ENCODE peak calls at places on chromosomes 12 and 14, in seven cellular contexts. G, P, A, U, T, I and B are unnamed samples.

GRCh38 chr12:103928736-103929050 is 1.5 kb upstream of the HSP90B1 start:
- DNase-seq in P (peak), G (peak), T (no peak), U (no peak), I (no peak), A (no peak), B (no peak)

GRCh38 chr12:52561880-52562449 is 9.0 kb upstream of the KRT71 start:
- DNase-seq in T (no peak), G (no peak), I (no peak), P (no peak), U (no peak), A (no peak), B (no peak)

GRCh38 chr14:92933481-92933880 is 10.5 kb downstream of the CHGA start:
- DNase-seq in A (no peak), T (no peak), U (no peak), I (no peak), G (no peak), P (no peak), B (no peak)

GRCh38 chr12:113233967-113234366 is 12.7 kb downstream of the TPCN1 start:
- DNase-seq in U (no peak), P (no peak), I (no peak), T (no peak), G (no peak), A (peak), B (no peak)

GRCh38 chr12:75868501-75868900 is 163.1 kb downstream of the PHLDA1 start:
- DNase-seq in P (no peak), I (no peak), T (no peak), A (no peak), G (no peak), U (no peak), B (peak)

GRCh38 chr12:58804749-58805148 is 115.6 kb downstream of the LRIG3 start:
- DNase-seq in A (no peak), T (no peak), P (no peak), G (no peak), I (no peak), U (no peak), B (no peak)

GRCh38 chr14:98470663-98471062 is 801.3 kb downstream of the BCL11B start:
- DNase-seq in A (no peak), U (peak), I (no peak), T (no peak), P (no peak), G (no peak), B (no peak)

GRCh38 chr12:41436076-41436475 is 248.0 kb downstream of the PDZRN4 start:
- DNase-seq in A (no peak), U (no peak), P (no peak), G (no peak), T (no peak), I (no peak), B (no peak)

GRCh38 chr12:68373836-68374314 is 41.7 kb upstream of the MDM1 start:
- DNase-seq in U (no peak), T (no peak), P (no peak), A (no peak), I (no peak), G (no peak), B (no peak)

GRCh38 chr14:70955543-70956480 is 48.6 kb downstream of the PCNX1 start:
- DNase-seq in P (no peak), T (no peak), U (peak), G (no peak), A (no peak), I (no peak), B (peak)

GRCh38 chr12:19223695-19224094 is 94.2 kb downstream of the PLEKHA5 start:
- DNase-seq in U (no peak), G (no peak), P (no peak), I (no peak), A (no peak), T (no peak), B (peak)

GRCh38 chr12:24596768-24597388 is 352.0 kb downstream of the BCAT1 start:
- DNase-seq in P (no peak), I (no peak), T (no peak), A (no peak), G (no peak), U (peak), B (peak)

GRCh38 chr12:2372735-2373134 is 319.9 kb downstream of the CACNA1C start:
- DNase-seq in I (no peak), T (no peak), G (no peak), U (no peak), P (no peak), A (no peak), B (no peak)

GRCh38 chr12:75208851-75209781 is 523 bp downstream of the KCNC2 start:
- DNase-seq in I (no peak), A (no peak), G (no peak), P (no peak), T (no peak), U (peak), B (peak)

DNA sequence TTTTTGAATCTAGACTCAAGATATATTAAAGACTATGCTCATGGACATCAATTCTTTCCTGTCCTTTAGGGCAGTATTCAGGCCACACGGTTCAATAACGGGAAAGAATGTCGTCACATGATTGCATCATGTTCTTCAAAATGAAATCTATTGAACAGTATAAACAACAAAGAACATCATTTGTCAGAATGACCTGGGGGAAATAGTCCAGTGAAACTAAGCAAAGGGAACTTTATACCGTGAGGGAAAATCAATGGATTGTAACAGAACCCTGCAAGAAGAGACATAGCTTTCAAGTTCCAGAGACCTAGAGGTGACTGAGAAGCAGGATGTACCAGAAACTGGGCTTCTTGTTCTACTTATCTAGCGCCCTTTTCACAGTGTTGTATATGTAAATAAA is 32.7 kb downstream of the FLRT2 start:
- DNase-seq in I (no peak), A (no peak), T (no peak), P (no peak), U (no peak), G (no peak), B (no peak)
- H3K4me3 ChIP-seq in I (no peak), A (no peak), T (no peak), P (no peak), U (no peak), G (no peak), B (no peak)

GRCh38 chr14:104870368-104871144 is 5.5 kb downstream of the CEP170B start:
- DNase-seq in T (no peak), U (peak), G (peak), I (no peak), A (no peak), P (peak), B (no peak)
- TF ChIP-seq CTCF in T (peak), U (peak), G (no peak), I (no peak), A (no peak), P (no peak), B (peak)

GRCh38 chr12:102478416-102479098 is 1.8 kb downstream of the IGF1 start:
- DNase-seq in G (no peak), U (peak), A (no peak), P (no peak), I (no peak), T (no peak), B (no peak)
- H3K4me3 ChIP-seq in G (no peak), U (no peak), A (peak), P (peak), I (peak), T (no peak), B (no peak)

GRCh38 chr12:15171015-15171646 is 50.1 kb downstream of the RERG start:
- DNase-seq in P (no peak), G (no peak), T (no peak), U (no peak), A (no peak), I (no peak), B (no peak)

GRCh38 chr12:15173142-15173541 is 48.1 kb downstream of the RERG start:
- DNase-seq in T (no peak), A (no peak), P (no peak), G (no peak), U (no peak), I (no peak), B (no peak)

GRCh38 chr12:15168279-15168678 is 52.9 kb downstream of the RERG start:
- DNase-seq in U (no peak), I (no peak), T (no peak), A (no peak), G (no peak), P (no peak), B (no peak)

GRCh38 chr12:15172423-15172822 is 48.8 kb downstream of the RERG start:
- DNase-seq in U (no peak), G (no peak), T (no peak), I (no peak), P (no peak), A (no peak), B (no peak)
- TF ChIP-seq CTCF in U (no peak), G (no peak), T (no peak), I (no peak), P (peak), A (no peak), B (no peak)

GRCh38 chr12:130761537-130762318 is 45.6 kb upstream of the RIMBP2 start:
- DNase-seq in P (peak), G (no peak), I (no peak), T (no peak), A (no peak), U (peak), B (peak)
- H3K4me3 ChIP-seq in P (no peak), G (no peak), I (no peak), T (no peak), A (no peak), U (no peak), B (no peak)

GRCh38 chr14:57837267-57837666 is 28.6 kb downstream of the SLC35F4 start:
- DNase-seq in G (no peak), T (no peak), P (no peak), A (no peak), I (no peak), U (no peak), B (no peak)
- TF ChIP-seq CTCF in G (no peak), T (no peak), P (no peak), A (no peak), I (no peak), U (no peak), B (no peak)

GRCh38 chr14:76376878-76377523 is 1.1 kb downstream of the ESRRB start:
- DNase-seq in T (no peak), G (no peak), U (peak), I (no peak), P (no peak), A (no peak), B (no peak)
- H3K4me3 ChIP-seq in T (no peak), G (no peak), U (peak), I (no peak), P (no peak), A (peak), B (no peak)

GRCh38 chr12:108563135-108563803 is 873 bp downstream of the ISCU start:
- DNase-seq in P (peak), G (peak), A (peak), I (no peak), T (no peak), U (peak), B (peak)

GRCh38 chr12:108561852-108562347 is 496 bp upstream of the ISCU start:
- DNase-seq in T (no peak), A (no peak), I (no peak), P (no peak), U (no peak), G (no peak), B (no peak)

GRCh38 chr12:108562348-108563134 is at the start of gene ISCU:
- DNase-seq in G (peak), U (peak), T (peak), I (peak), P (peak), A (peak), B (peak)

GRCh38 chr12:108564724-108565123 is 2.3 kb downstream of the ISCU start:
- DNase-seq in I (no peak), A (no peak), T (no peak), P (no peak), G (no peak), U (no peak), B (no peak)

GRCh38 chr12:108563804-108564151 is 1.4 kb downstream of the ISCU start:
- DNase-seq in G (no peak), I (no peak), U (no peak), T (no peak), A (no peak), P (no peak), B (no peak)
- TF ChIP-seq CTCF in G (no peak), I (no peak), U (no peak), T (no peak), A (no peak), P (no peak), B (no peak)

GRCh38 chr14:104686624-104687517 is 2.5 kb upstream of the INF2 start:
- DNase-seq in I (no peak), T (no peak), U (no peak), G (peak), A (no peak), P (peak), B (no peak)
- H3K4me3 ChIP-seq in I (no peak), T (no peak), U (no peak), G (no peak), A (no peak), P (no peak), B (no peak)